ENCODE peak calls at places on chromosomes 1 and 21, in four cellular contexts. Z is IMR-90, T is GM12878, A is K562. B is an unnamed sample.

GRCh38 chr1:226223786-226224244 is 351 bp downstream of the MIXL1 start:
- DNase-seq in Z (no peak), T (no peak), A (peak), B (peak)

GRCh38 chr1:198541737-198542136 is 1.3 kb upstream of the ATP6V1G3 start:
- DNase-seq in Z (no peak), T (no peak), A (no peak), B (no peak)

GRCh38 chr1:155320661-155321576 is at the start of gene RUSC1:
- DNase-seq in Z (peak), T (no peak), A (peak), B (peak)

GRCh38 chr1:147771216-147772125 is 11.1 kb upstream of the GJA5 start:
- DNase-seq in Z (peak), T (no peak), A (no peak), B (no peak)

GRCh38 chr1:97632075-97632474 is 288.8 kb downstream of the DPYD start:
- DNase-seq in Z (peak), T (no peak), A (no peak), B (no peak)

GRCh38 chr1:92273039-92273438 is 25.7 kb downstream of the GLMN start:
- DNase-seq in Z (no peak), T (no peak), A (no peak), B (no peak)

GRCh38 chr1:57623039-57623790 is 199.4 kb upstream of the DAB1 start:
- DNase-seq in Z (peak), T (no peak), A (peak), B (no peak)

GRCh38 chr1:194568610-194569009 is 1382.2 kb upstream of the B3GALT2 start:
- DNase-seq in Z (peak), T (no peak), A (no peak), B (no peak)

GRCh38 chr1:171743014-171743870 is 1.4 kb upstream of the VAMP4 start:
- DNase-seq in Z (peak), T (no peak), A (no peak), B (no peak)

GRCh38 chr1:26234644-26235384 is 814 bp downstream of the CEP85 start:
- DNase-seq in Z (peak), T (no peak), A (peak), B (no peak)

GRCh38 chr21:28675265-28676041 is 317.2 kb downstream of the LTN1 start:
- DNase-seq in Z (no peak), T (no peak), A (no peak), B (no peak)

GRCh38 chr1:40825430-40825778 is 36.8 kb downstream of the CITED4 start:
- DNase-seq in Z (no peak), T (no peak), A (no peak), B (no peak)

GRCh38 chr1:34884961-34885360 is 25.4 kb upstream of the SMIM12 start:
- DNase-seq in Z (no peak), T (no peak), A (no peak), B (peak)

GRCh38 chr1:86416343-86416742 is 7.6 kb upstream of the CLCA2 start:
- DNase-seq in Z (no peak), T (no peak), A (no peak), B (no peak)

GRCh38 chr1:49036700-49037099 is 260.0 kb upstream of the BEND5 start:
- DNase-seq in Z (no peak), T (no peak), A (no peak), B (no peak)

GRCh38 chr1:227068883-227069282 is 128.8 kb downstream of the COQ8A start:
- DNase-seq in Z (peak), T (no peak), A (no peak), B (no peak)

GRCh38 chr1:208069317-208069716 is 158.4 kb upstream of the CD34 start:
- DNase-seq in Z (no peak), T (no peak), A (no peak), B (no peak)

GRCh38 chr1:24855474-24855873 is 74.6 kb downstream of the RUNX3 start:
- DNase-seq in Z (no peak), T (no peak), A (no peak), B (no peak)

GRCh38 chr1:223731076-223731770 is 18.9 kb downstream of the CAPN2 start:
- DNase-seq in Z (peak), T (no peak), A (no peak), B (no peak)

GRCh38 chr1:187680823-187681222 is 852.1 kb downstream of the PLA2G4A start:
- DNase-seq in Z (peak), T (no peak), A (no peak), B (no peak)

GRCh38 chr1:4422496-4423289 is 231.7 kb upstream of the AJAP1 start:
- DNase-seq in Z (no peak), T (no peak), A (no peak), B (peak)

GRCh38 chr1:17134036-17134435 is 14.8 kb upstream of the PADI2 start:
- DNase-seq in Z (no peak), T (no peak), A (no peak), B (no peak)

GRCh38 chr1:78003882-78004718 is 639 bp upstream of the DNAJB4 start:
- DNase-seq in Z (peak), T (peak), A (peak), B (no peak)

GRCh38 chr1:229570891-229571516 is 12.5 kb upstream of the ABCB10 start:
- DNase-seq in Z (no peak), T (no peak), A (no peak), B (no peak)

GRCh38 chr1:212791261-212791675 is 309 bp downstream of the NSL1 start:
- DNase-seq in Z (peak), T (no peak), A (no peak), B (no peak)

GRCh38 chr1:146051452-146051852 is 29.9 kb upstream of the HJV start:
- DNase-seq in Z (no peak), T (no peak), A (no peak), B (no peak)

GRCh38 chr1:246329900-246330299 is 177.2 kb downstream of the SMYD3 start:
- DNase-seq in Z (no peak), T (peak), A (no peak), B (no peak)

GRCh38 chr1:8116892-8117262 is 90.8 kb upstream of the ERRFI1 start:
- DNase-seq in Z (peak), T (no peak), A (no peak), B (no peak)

GRCh38 chr1:244077473-244078220 is 26.6 kb downstream of the ZBTB18 start:
- DNase-seq in Z (no peak), T (no peak), A (no peak), B (peak)

GRCh38 chr1:153312569-153313186 is at the start of gene PGLYRP3:
- DNase-seq in Z (no peak), T (no peak), A (no peak), B (no peak)

GRCh38 chr1:7554343-7555270 is 216.5 kb upstream of the VAMP3 start:
- DNase-seq in Z (no peak), T (no peak), A (no peak), B (no peak)

GRCh38 chr1:108053291-108054023 is 88.5 kb upstream of the VAV3 start:
- DNase-seq in Z (peak), T (no peak), A (no peak), B (no peak)

GRCh38 chr1:198577444-198577843 is 37.0 kb upstream of the ATP6V1G3 start:
- DNase-seq in Z (peak), T (no peak), A (no peak), B (no peak)

GRCh38 chr1:74652711-74653131 is 20.9 kb downstream of the ERICH3 start:
- DNase-seq in Z (peak), T (peak), A (no peak), B (no peak)

GRCh38 chr1:14924012-14924452 is 229.5 kb upstream of the TMEM51 start:
- DNase-seq in Z (peak), T (no peak), A (peak), B (no peak)

GRCh38 chr1:35287807-35288640 is 19.5 kb downstream of the ZMYM4 start:
- DNase-seq in Z (peak), T (no peak), A (no peak), B (no peak)

GRCh38 chr1:222420621-222421020 is 127.3 kb downstream of the HHIPL2 start:
- DNase-seq in Z (no peak), T (no peak), A (no peak), B (no peak)

DNA sequence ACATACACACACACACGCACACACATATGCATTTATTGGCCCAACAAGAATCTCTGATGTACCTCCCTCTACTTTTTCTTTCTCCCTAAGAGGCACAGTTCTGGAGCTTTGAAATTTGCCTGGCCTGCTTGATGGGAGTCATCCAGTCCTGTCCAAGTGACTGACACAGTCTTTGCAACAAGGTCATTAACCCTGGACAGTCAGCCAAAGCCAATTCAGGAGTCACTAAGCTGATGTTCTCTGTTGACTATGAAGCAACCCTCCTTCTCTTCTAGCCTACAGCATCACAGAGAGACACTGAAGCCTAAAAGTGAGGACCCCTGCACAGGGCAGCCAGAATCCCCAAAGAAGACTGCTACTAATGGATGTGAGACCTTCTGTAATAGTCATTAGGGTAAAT is 123.1 kb downstream of the HHIPL2 start:
- DNase-seq in Z (no peak), T (no peak), A (no peak), B (no peak)
- TF ChIP-seq CHD1 in Z (no peak), T (no peak), A (no peak), B (no peak)

DNA sequence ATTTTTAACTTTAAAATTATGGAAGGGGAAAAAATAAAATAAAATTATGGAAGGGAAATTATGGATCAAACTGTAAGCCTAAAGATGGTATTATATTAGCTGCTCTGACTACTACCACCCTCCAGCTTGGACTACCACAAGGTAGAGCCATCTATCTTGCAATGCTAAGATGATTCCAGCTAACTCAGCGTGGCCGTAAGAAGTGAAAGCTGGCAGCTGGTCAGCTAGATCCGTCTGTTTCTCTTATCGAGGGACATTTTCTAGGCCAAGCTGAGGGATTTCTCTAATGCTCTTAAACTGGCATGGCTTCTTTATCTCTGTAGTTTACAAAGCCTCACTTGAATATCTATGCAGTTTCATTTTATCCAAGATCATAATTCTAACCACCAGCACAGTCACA is 31.5 kb downstream of the LYST start:
- DNase-seq in Z (peak), T (no peak), A (no peak), B (no peak)
- TF ChIP-seq CHD1 in Z (no peak), T (no peak), A (no peak), B (no peak)

DNA sequence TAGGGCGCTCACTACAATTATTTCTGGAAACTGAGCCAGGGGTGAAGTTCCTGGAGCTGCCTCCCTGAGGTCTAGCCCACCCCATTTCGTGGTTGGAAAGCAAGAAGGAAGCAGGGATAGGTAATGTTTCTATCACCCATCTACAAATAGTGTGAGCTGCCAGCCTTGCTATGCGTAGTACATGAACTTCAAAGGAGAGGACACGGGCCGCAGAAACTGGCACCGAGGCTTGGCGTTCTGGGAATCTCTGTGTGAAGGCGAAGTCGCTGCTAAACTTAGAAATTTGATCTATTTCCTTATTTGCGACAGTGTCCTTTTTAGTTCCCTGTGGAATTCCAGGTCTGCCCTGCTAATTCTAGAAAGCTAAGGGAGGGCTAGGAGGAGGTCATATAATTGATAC is 49.6 kb upstream of the NTPCR start:
- DNase-seq in Z (no peak), T (no peak), A (no peak), B (no peak)
- TF ChIP-seq CHD1 in Z (no peak), T (no peak), A (no peak), B (no peak)

GRCh38 chr21:45152265-45152746 is 77.9 kb downstream of the ADARB1 start:
- DNase-seq in Z (no peak), T (no peak), A (peak), B (peak)

GRCh38 chr21:45149021-45149420 is 74.6 kb downstream of the ADARB1 start:
- DNase-seq in Z (no peak), T (no peak), A (no peak), B (peak)

GRCh38 chr21:45150630-45151265 is 76.4 kb downstream of the ADARB1 start:
- DNase-seq in Z (no peak), T (no peak), A (no peak), B (no peak)

GRCh38 chr21:45153358-45154318 is 79.3 kb downstream of the ADARB1 start:
- DNase-seq in Z (peak), T (no peak), A (no peak), B (no peak)

DNA sequence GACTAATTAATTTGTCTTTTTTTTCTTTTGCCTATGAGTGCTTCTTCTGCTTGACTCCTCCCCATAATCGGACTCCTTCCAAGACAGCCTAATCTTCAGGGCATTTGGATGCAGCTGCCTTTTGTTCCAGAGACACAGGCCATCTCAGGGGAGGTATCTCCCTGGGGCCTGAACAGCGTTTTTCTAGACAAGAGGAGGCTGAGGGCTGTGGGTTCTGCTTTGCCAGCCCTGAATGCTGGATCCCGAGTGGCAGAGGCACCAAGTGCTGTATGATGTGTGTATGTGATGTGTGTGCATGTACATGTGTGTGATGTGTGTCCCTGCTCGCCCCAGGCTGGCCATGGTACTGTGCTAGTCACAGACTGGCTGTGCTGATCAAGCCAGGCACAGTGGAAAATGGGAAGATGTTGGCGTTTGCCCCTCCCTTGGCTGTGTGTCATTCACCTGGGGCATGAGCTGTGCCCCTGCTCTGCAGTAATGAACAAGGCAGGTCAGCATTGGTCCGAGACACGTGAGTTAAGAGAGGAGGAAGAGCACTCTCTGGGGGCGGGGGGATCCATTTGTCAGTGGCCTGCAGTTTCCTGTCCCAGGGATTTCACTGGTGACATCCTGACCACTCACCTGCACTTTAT is 77.2 kb downstream of the ADARB1 start:
- DNase-seq in Z (no peak), T (no peak), A (no peak), B (no peak)
- TF ChIP-seq CHD1 in Z (no peak), T (no peak), A (no peak), B (no peak)

DNA sequence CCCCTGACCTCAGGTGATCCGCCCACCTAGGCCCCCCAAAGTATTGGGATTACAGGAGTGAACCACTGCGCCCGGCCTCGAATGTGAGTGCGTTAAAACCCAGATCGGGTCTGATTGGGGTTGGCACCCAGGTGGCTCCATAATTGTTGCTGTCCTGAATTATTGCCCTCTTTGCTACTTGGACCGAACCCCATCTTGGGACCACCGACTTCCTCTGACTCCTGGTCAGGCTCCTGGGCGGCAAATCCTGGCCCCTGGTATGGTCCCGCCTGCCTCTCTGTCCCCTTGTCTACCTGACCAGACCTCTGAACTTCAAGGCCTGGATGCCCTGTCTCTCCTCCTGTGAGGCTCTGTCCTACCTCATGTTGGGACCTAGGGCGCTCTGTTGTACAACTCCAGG is 32.8 kb downstream of the L1TD1 start:
- DNase-seq in Z (no peak), T (no peak), A (no peak), B (no peak)
- TF ChIP-seq CHD1 in Z (no peak), T (no peak), A (no peak), B (no peak)

GRCh38 chr1:184982002-184982954 is 8.0 kb upstream of the NIBAN1 start:
- DNase-seq in Z (peak), T (no peak), A (peak), B (no peak)
- TF ChIP-seq CHD1 in Z (no peak), T (no peak), A (no peak), B (no peak)

GRCh38 chr21:42013338-42013737 is 3.2 kb upstream of the ZBTB21 start:
- DNase-seq in Z (no peak), T (no peak), A (no peak), B (no peak)

GRCh38 chr21:42019706-42020105 is 9.5 kb upstream of the ZBTB21 start:
- DNase-seq in Z (no peak), T (no peak), A (no peak), B (no peak)

GRCh38 chr21:42019101-42019605 is 9.0 kb upstream of the ZBTB21 start:
- DNase-seq in Z (no peak), T (no peak), A (no peak), B (no peak)

GRCh38 chr21:42013901-42014300 is 3.7 kb upstream of the ZBTB21 start:
- DNase-seq in Z (no peak), T (no peak), A (no peak), B (no peak)

GRCh38 chr21:42016364-42016985 is 6.3 kb upstream of the ZBTB21 start:
- DNase-seq in Z (no peak), T (no peak), A (no peak), B (no peak)
- TF ChIP-seq CHD1 in Z (no peak), T (no peak), A (no peak), B (no peak)

GRCh38 chr1:23286401-23286800 is 57.7 kb downstream of the HNRNPR start:
- DNase-seq in Z (no peak), T (no peak), A (no peak), B (no peak)

GRCh38 chr1:23283660-23284602 is 60.2 kb downstream of the HNRNPR start:
- DNase-seq in Z (peak), T (no peak), A (no peak), B (no peak)

GRCh38 chr1:23278717-23279116 is 61.4 kb upstream of the HTR1D start:
- DNase-seq in Z (no peak), T (no peak), A (no peak), B (no peak)

GRCh38 chr1:23282967-23283366 is 61.1 kb downstream of the HNRNPR start:
- DNase-seq in Z (peak), T (no peak), A (no peak), B (no peak)
- TF ChIP-seq CHD1 in Z (no peak), T (no peak), A (no peak), B (no peak)